ENCODE peak calls at places on chromosomes 3 and 15, in six cellular contexts. One of them, this sample, is unnamed. For H3K9me3, the result is how much of the 10 kb centered on the place peaks cover.

GRCh38 chr3:155225417-155225816 is 68.1 kb downstream of the STRIT1 start:
- DNase-seq in transverse colon: no peak
- DNase-seq in GM12878: no peak
- DNase-seq in sigmoid colon: no peak
- DNase-seq in K562: no peak
- DNase-seq in SK-N-SH: no peak
- DNase-seq in this sample: no peak

GRCh38 chr3:112811917-112812660 is 34.6 kb downstream of the CD200R1L start:
- DNase-seq in transverse colon: no peak
- DNase-seq in K562: peak
- DNase-seq in SK-N-SH: no peak
- DNase-seq in GM12878: no peak
- DNase-seq in sigmoid colon: peak
- DNase-seq in this sample: no peak

GRCh38 chr3:46500631-46501377 is 3.0 kb downstream of the RTP3 start:
- DNase-seq in SK-N-SH: no peak
- DNase-seq in GM12878: peak
- DNase-seq in transverse colon: no peak
- DNase-seq in sigmoid colon: no peak
- DNase-seq in K562: no peak
- DNase-seq in this sample: no peak

GRCh38 chr3:138351151-138351550 is 2.8 kb downstream of the MRAS start:
- DNase-seq in K562: no peak
- DNase-seq in SK-N-SH: no peak
- DNase-seq in GM12878: no peak
- DNase-seq in transverse colon: no peak
- DNase-seq in sigmoid colon: peak
- DNase-seq in this sample: no peak

GRCh38 chr3:182690163-182690562 is 103.1 kb upstream of the ATP11B start:
- DNase-seq in GM12878: no peak
- DNase-seq in K562: no peak
- DNase-seq in SK-N-SH: peak
- DNase-seq in transverse colon: no peak
- DNase-seq in sigmoid colon: no peak
- DNase-seq in this sample: no peak

GRCh38 chr15:45588199-45588910 is 1.2 kb downstream of the BLOC1S6 start:
- DNase-seq in GM12878: no peak
- DNase-seq in sigmoid colon: no peak
- DNase-seq in SK-N-SH: no peak
- DNase-seq in transverse colon: no peak
- DNase-seq in K562: no peak
- DNase-seq in this sample: peak

GRCh38 chr3:195441971-195442572 is 748 bp downstream of the ACAP2 start:
- DNase-seq in SK-N-SH: peak
- DNase-seq in transverse colon: peak
- DNase-seq in GM12878: no peak
- DNase-seq in K562: peak
- DNase-seq in sigmoid colon: peak
- DNase-seq in this sample: no peak

GRCh38 chr3:64593350-64593749 is 94.5 kb downstream of the ADAMTS9 start:
- DNase-seq in sigmoid colon: no peak
- DNase-seq in GM12878: no peak
- DNase-seq in SK-N-SH: no peak
- DNase-seq in K562: no peak
- DNase-seq in transverse colon: no peak
- DNase-seq in this sample: no peak

GRCh38 chr3:143445118-143445517 is 325.5 kb downstream of the CHST2 start:
- DNase-seq in K562: no peak
- DNase-seq in SK-N-SH: no peak
- DNase-seq in transverse colon: no peak
- DNase-seq in GM12878: peak
- DNase-seq in sigmoid colon: no peak
- DNase-seq in this sample: no peak

GRCh38 chr15:77225088-77225487 is 154.2 kb upstream of the TSPAN3 start:
- DNase-seq in SK-N-SH: no peak
- DNase-seq in transverse colon: no peak
- DNase-seq in sigmoid colon: no peak
- DNase-seq in K562: no peak
- DNase-seq in GM12878: no peak
- DNase-seq in this sample: no peak

GRCh38 chr3:134317106-134317947 is 56.9 kb downstream of the AMOTL2 start:
- DNase-seq in transverse colon: no peak
- DNase-seq in sigmoid colon: no peak
- DNase-seq in K562: no peak
- DNase-seq in GM12878: no peak
- DNase-seq in SK-N-SH: no peak
- DNase-seq in this sample: no peak

GRCh38 chr15:40591310-40591845 is 2.7 kb upstream of the KNL1 start:
- DNase-seq in SK-N-SH: no peak
- DNase-seq in GM12878: no peak
- DNase-seq in transverse colon: no peak
- DNase-seq in sigmoid colon: no peak
- DNase-seq in K562: peak
- DNase-seq in this sample: no peak

GRCh38 chr15:78315686-78316085 is 16.3 kb upstream of the SKIC8 start:
- DNase-seq in GM12878: no peak
- DNase-seq in SK-N-SH: peak
- DNase-seq in K562: peak
- DNase-seq in sigmoid colon: peak
- DNase-seq in transverse colon: peak
- DNase-seq in this sample: no peak

GRCh38 chr3:100915706-100916105 is 77.5 kb downstream of the ABI3BP start:
- DNase-seq in sigmoid colon: no peak
- DNase-seq in GM12878: no peak
- DNase-seq in transverse colon: no peak
- DNase-seq in SK-N-SH: peak
- DNase-seq in K562: no peak
- DNase-seq in this sample: no peak

GRCh38 chr15:34818531-34818930 is 23.2 kb upstream of the ACTC1 start:
- DNase-seq in sigmoid colon: no peak
- DNase-seq in transverse colon: no peak
- DNase-seq in K562: no peak
- DNase-seq in GM12878: no peak
- DNase-seq in SK-N-SH: no peak
- DNase-seq in this sample: no peak

GRCh38 chr3:122786067-122786466 is 7.6 kb downstream of the HSPBAP1 start:
- DNase-seq in transverse colon: no peak
- DNase-seq in sigmoid colon: no peak
- DNase-seq in GM12878: no peak
- DNase-seq in K562: no peak
- DNase-seq in SK-N-SH: no peak
- DNase-seq in this sample: no peak

GRCh38 chr3:127059032-127059560 is 76.2 kb downstream of the PLXNA1 start:
- DNase-seq in transverse colon: no peak
- DNase-seq in SK-N-SH: no peak
- DNase-seq in sigmoid colon: no peak
- DNase-seq in K562: no peak
- DNase-seq in GM12878: no peak
- DNase-seq in this sample: no peak

GRCh38 chr3:27758083-27758482 is 36.0 kb upstream of the EOMES start:
- DNase-seq in GM12878: no peak
- DNase-seq in transverse colon: no peak
- DNase-seq in K562: no peak
- DNase-seq in sigmoid colon: no peak
- DNase-seq in SK-N-SH: no peak
- DNase-seq in this sample: no peak

GRCh38 chr3:104460477-104461406 is 906.0 kb upstream of the ALCAM start:
- DNase-seq in K562: no peak
- DNase-seq in SK-N-SH: no peak
- DNase-seq in GM12878: peak
- DNase-seq in sigmoid colon: no peak
- DNase-seq in transverse colon: no peak
- DNase-seq in this sample: no peak

GRCh38 chr3:124760601-124761000 is 30.3 kb downstream of the UMPS start:
- DNase-seq in sigmoid colon: no peak
- DNase-seq in GM12878: no peak
- DNase-seq in transverse colon: no peak
- DNase-seq in SK-N-SH: no peak
- DNase-seq in K562: no peak
- DNase-seq in this sample: no peak

GRCh38 chr3:46965151-46965550 is 11.4 kb downstream of the CCDC12 start:
- DNase-seq in transverse colon: peak
- DNase-seq in K562: no peak
- DNase-seq in sigmoid colon: no peak
- DNase-seq in SK-N-SH: no peak
- DNase-seq in GM12878: no peak
- DNase-seq in this sample: no peak

GRCh38 chr3:71688121-71688520 is 37.1 kb downstream of the EIF4E3 start:
- DNase-seq in SK-N-SH: no peak
- DNase-seq in sigmoid colon: no peak
- DNase-seq in GM12878: no peak
- DNase-seq in transverse colon: no peak
- DNase-seq in K562: no peak
- DNase-seq in this sample: no peak

GRCh38 chr3:30668051-30668609 is 61.7 kb downstream of the TGFBR2 start:
- DNase-seq in K562: peak
- DNase-seq in transverse colon: no peak
- DNase-seq in GM12878: no peak
- DNase-seq in SK-N-SH: peak
- DNase-seq in sigmoid colon: no peak
- DNase-seq in this sample: no peak

GRCh38 chr3:150236683-150237082 is 171.4 kb upstream of the TSC22D2 start:
- DNase-seq in sigmoid colon: no peak
- DNase-seq in K562: no peak
- DNase-seq in GM12878: no peak
- DNase-seq in SK-N-SH: no peak
- DNase-seq in transverse colon: no peak
- DNase-seq in this sample: no peak

GRCh38 chr15:78208887-78209645 is 25.3 kb downstream of the ACSBG1 start:
- DNase-seq in GM12878: no peak
- DNase-seq in sigmoid colon: no peak
- DNase-seq in SK-N-SH: no peak
- DNase-seq in transverse colon: peak
- DNase-seq in K562: no peak
- DNase-seq in this sample: no peak

GRCh38 chr3:171094411-171094810 is 67.9 kb upstream of the SLC2A2 start:
- DNase-seq in transverse colon: no peak
- DNase-seq in GM12878: no peak
- DNase-seq in sigmoid colon: no peak
- DNase-seq in SK-N-SH: no peak
- DNase-seq in K562: no peak
- DNase-seq in this sample: no peak

GRCh38 chr3:126964950-126965349 is 18.0 kb upstream of the PLXNA1 start:
- DNase-seq in sigmoid colon: peak
- DNase-seq in K562: no peak
- DNase-seq in SK-N-SH: no peak
- DNase-seq in GM12878: no peak
- DNase-seq in transverse colon: no peak
- DNase-seq in this sample: no peak

GRCh38 chr3:425094-425493 is 228.5 kb downstream of the CHL1 start:
- DNase-seq in K562: no peak
- DNase-seq in sigmoid colon: no peak
- DNase-seq in GM12878: no peak
- DNase-seq in transverse colon: no peak
- DNase-seq in SK-N-SH: peak
- DNase-seq in this sample: no peak

GRCh38 chr3:23667536-23668429 is 138.0 kb upstream of the UBE2E1 start:
- DNase-seq in GM12878: no peak
- DNase-seq in transverse colon: no peak
- DNase-seq in SK-N-SH: no peak
- DNase-seq in sigmoid colon: no peak
- DNase-seq in K562: no peak
- DNase-seq in this sample: no peak

GRCh38 chr15:44710236-44711088 is 661 bp downstream of the PATL2 start:
- DNase-seq in SK-N-SH: no peak
- DNase-seq in transverse colon: peak
- DNase-seq in GM12878: peak
- DNase-seq in sigmoid colon: peak
- DNase-seq in K562: peak
- DNase-seq in this sample: no peak

GRCh38 chr3:24012589-24013257 is 67.6 kb downstream of the NR1D2 start:
- DNase-seq in transverse colon: no peak
- DNase-seq in SK-N-SH: no peak
- DNase-seq in K562: no peak
- DNase-seq in sigmoid colon: no peak
- DNase-seq in GM12878: no peak
- DNase-seq in this sample: peak

DNA sequence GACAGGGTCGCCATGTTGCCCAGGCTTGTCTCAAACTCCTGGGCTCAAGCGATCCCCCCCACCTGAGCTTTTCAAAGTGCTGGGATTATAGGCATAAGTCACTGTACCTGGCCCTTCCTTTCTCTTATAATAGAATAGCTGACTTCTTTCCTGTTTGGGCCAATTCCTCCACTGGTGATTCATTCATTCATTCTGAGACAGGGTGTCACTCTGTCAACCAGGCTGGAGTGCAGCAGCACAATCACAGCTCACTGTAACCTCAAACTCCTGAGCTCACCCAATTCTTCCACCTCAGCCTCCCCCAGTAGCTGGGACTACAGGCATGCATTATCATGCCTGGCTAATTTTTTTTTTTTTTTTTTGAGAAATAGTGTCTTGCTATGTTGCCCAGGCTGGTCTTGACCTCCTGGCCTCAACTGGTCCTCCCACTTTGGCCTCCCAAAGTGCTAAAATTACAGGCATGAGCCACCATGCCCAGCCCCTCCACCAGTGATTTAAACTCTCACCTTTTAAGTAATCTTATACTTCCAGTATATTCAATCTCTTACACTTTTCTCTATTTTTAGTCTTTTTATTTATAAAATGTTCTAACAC is 20.9 kb downstream of the GNB4 start:
- DNase-seq in SK-N-SH: no peak
- DNase-seq in transverse colon: no peak
- DNase-seq in GM12878: no peak
- DNase-seq in sigmoid colon: no peak
- DNase-seq in K562: no peak
- DNase-seq in this sample: no peak
- TF ChIP-seq POLR2AphosphoS5 in SK-N-SH: no peak
- TF ChIP-seq POLR2AphosphoS5 in transverse colon: no peak
- TF ChIP-seq POLR2AphosphoS5 in GM12878: no peak
- TF ChIP-seq POLR2AphosphoS5 in sigmoid colon: no peak
- TF ChIP-seq POLR2AphosphoS5 in K562: no peak
- TF ChIP-seq POLR2AphosphoS5 in this sample: no peak

GRCh38 chr3:128858167-128858566 is 21.3 kb upstream of the ACAD9 start:
- DNase-seq in sigmoid colon: no peak
- DNase-seq in GM12878: no peak
- DNase-seq in K562: no peak
- DNase-seq in SK-N-SH: no peak
- DNase-seq in transverse colon: no peak
- DNase-seq in this sample: no peak
- H3K9me3 ChIP-seq in sigmoid colon: under half
- H3K9me3 ChIP-seq in GM12878: under half
- H3K9me3 ChIP-seq in K562: under half
- H3K9me3 ChIP-seq in SK-N-SH: under half
- H3K9me3 ChIP-seq in transverse colon: under half
- H3K9me3 ChIP-seq in this sample: under half

GRCh38 chr3:96449341-96449740 is 365.1 kb upstream of the EPHA6 start:
- DNase-seq in SK-N-SH: no peak
- DNase-seq in transverse colon: no peak
- DNase-seq in K562: no peak
- DNase-seq in GM12878: no peak
- DNase-seq in sigmoid colon: no peak
- DNase-seq in this sample: no peak
- TF ChIP-seq EP300 in SK-N-SH: no peak
- TF ChIP-seq EP300 in transverse colon: no peak
- TF ChIP-seq EP300 in K562: no peak
- TF ChIP-seq EP300 in GM12878: no peak
- TF ChIP-seq EP300 in sigmoid colon: no peak
- TF ChIP-seq EP300 in this sample: no peak

GRCh38 chr3:4976109-4976508 is 3.1 kb upstream of the BHLHE40 start:
- DNase-seq in transverse colon: peak
- DNase-seq in SK-N-SH: peak
- DNase-seq in sigmoid colon: no peak
- DNase-seq in K562: peak
- DNase-seq in GM12878: no peak
- DNase-seq in this sample: no peak
- TF ChIP-seq POLR2AphosphoS5 in transverse colon: no peak
- TF ChIP-seq POLR2AphosphoS5 in SK-N-SH: no peak
- TF ChIP-seq POLR2AphosphoS5 in sigmoid colon: no peak
- TF ChIP-seq POLR2AphosphoS5 in K562: peak
- TF ChIP-seq POLR2AphosphoS5 in GM12878: no peak
- TF ChIP-seq POLR2AphosphoS5 in this sample: peak

This sample was measured in esophagus muscularis mucosa.